ENCODE peak calls at places on chromosomes 7 and 10, in eight cellular contexts. M, E, R, Y, L, Q, B and X are unnamed samples.

GRCh38 chr7:31073486-31074383 is 21.6 kb downstream of the ADCYAP1R1 start:
- DNase-seq in B (peak; percentile 64), Q (no peak), Y (no peak), M (no peak), R (no peak), L (no peak), E (no peak), X (no peak)

GRCh38 chr10:74587109-74587508 is 239.3 kb upstream of the KAT6B start:
- DNase-seq in L (no peak), Q (no peak), B (no peak), M (no peak), Y (no peak), E (no peak), R (no peak), X (no peak)

GRCh38 chr7:16912540-16912939 is 30.8 kb upstream of the AGR3 start:
- DNase-seq in Q (no peak), M (no peak), R (no peak), E (no peak), L (no peak), Y (no peak), B (no peak), X (no peak)

GRCh38 chr7:131244259-131244852 is 83.3 kb upstream of the MKLN1 start:
- DNase-seq in E (no peak), Y (no peak), L (no peak), Q (no peak), R (no peak), B (peak; percentile 95), M (peak; percentile 86), X (no peak)

GRCh38 chr10:22460101-22460500 is 114.8 kb downstream of the SPAG6 start:
- DNase-seq in M (no peak), E (no peak), Q (no peak), R (no peak), B (no peak), L (no peak), Y (no peak), X (no peak)

GRCh38 chr10:123642697-123643096 is 23.5 kb upstream of the GPR26 start:
- DNase-seq in R (no peak), Y (no peak), L (no peak), B (no peak), E (no peak), Q (no peak), M (no peak), X (no peak)

GRCh38 chr7:137879357-137880158 is 32.8 kb upstream of the DGKI start:
- DNase-seq in M (no peak), E (no peak), Y (peak; percentile 69), R (no peak), L (no peak), B (peak; percentile 65), Q (no peak), X (no peak)

GRCh38 chr10:133292919-133293809 is 15.5 kb downstream of the TUBGCP2 start:
- DNase-seq in R (no peak), M (peak; percentile 9), Q (no peak), L (no peak), B (peak; percentile 94), E (no peak), Y (no peak), X (no peak)

GRCh38 chr10:10489765-10490164 is 527.9 kb upstream of the CELF2 start:
- DNase-seq in M (no peak), L (no peak), B (no peak), E (no peak), Y (no peak), Q (no peak), R (no peak), X (no peak)

GRCh38 chr7:117895271-117895670 is 22.0 kb upstream of the CTTNBP2 start:
- DNase-seq in B (no peak), M (no peak), Q (no peak), E (no peak), R (no peak), L (no peak), Y (no peak), X (no peak)

GRCh38 chr10:15515207-15515606 is 144.1 kb upstream of the FAM171A1 start:
- DNase-seq in Y (no peak), Q (no peak), B (no peak), L (no peak), R (no peak), E (no peak), M (peak; percentile 16), X (no peak)

GRCh38 chr10:62817120-62817762 is 1.1 kb upstream of the EGR2 start:
- DNase-seq in Y (peak; percentile 68), L (no peak), E (no peak), Q (peak; percentile 55), B (peak; percentile 26), M (no peak), R (peak; percentile 38), X (no peak)

GRCh38 chr10:63713191-63714144 is 192.3 kb downstream of the REEP3 start:
- DNase-seq in R (no peak), Q (no peak), Y (no peak), L (no peak), E (peak; percentile 68), M (no peak), B (no peak), X (no peak)

GRCh38 chr7:101644879-101645278 is 15.8 kb upstream of the MYL10 start:
- DNase-seq in E (no peak), Y (no peak), L (no peak), R (no peak), Q (no peak), M (no peak), B (no peak), X (no peak)

GRCh38 chr10:28915989-28916588 is 238.8 kb downstream of the BAMBI start:
- DNase-seq in L (no peak), M (no peak), B (no peak), Y (no peak), R (no peak), E (no peak), Q (no peak), X (no peak)

GRCh38 chr7:28381466-28381865 is 30.9 kb upstream of the CREB5 start:
- DNase-seq in E (no peak), M (no peak), Y (no peak), L (no peak), Q (no peak), R (no peak), B (no peak), X (no peak)

GRCh38 chr10:124225029-124225467 is 131.7 kb upstream of the CHST15 start:
- DNase-seq in R (no peak), M (no peak), L (peak; percentile 63), E (no peak), B (no peak), Q (no peak), Y (no peak), X (no peak)

GRCh38 chr10:33165911-33166310 is 168.6 kb downstream of the NRP1 start:
- DNase-seq in M (no peak), E (no peak), R (no peak), B (no peak), Y (no peak), L (no peak), Q (no peak), X (no peak)

GRCh38 chr10:124557167-124557566 is 95.5 kb downstream of the LHPP start:
- DNase-seq in Q (no peak), B (no peak), E (no peak), R (no peak), Y (no peak), M (no peak), L (no peak), X (no peak)

GRCh38 chr10:112700401-112700800 is 249.6 kb upstream of the TCF7L2 start:
- DNase-seq in B (no peak), E (no peak), Y (no peak), L (no peak), R (no peak), M (no peak), Q (no peak), X (no peak)

GRCh38 chr7:128890306-128891109 is 20.0 kb downstream of the KCP start:
- DNase-seq in L (no peak), E (no peak), Q (no peak), B (no peak), M (no peak), Y (no peak), R (no peak), X (no peak)

GRCh38 chr7:15461576-15461975 is 100.2 kb downstream of the AGMO start:
- DNase-seq in E (no peak), Q (no peak), Y (no peak), L (no peak), M (peak; percentile 77), R (no peak), B (peak; percentile 94), X (no peak)

GRCh38 chr7:81780914-81781693 is 11.3 kb upstream of the HGF start:
- DNase-seq in B (no peak), M (no peak), Q (no peak), L (no peak), E (peak; percentile 65), R (no peak), Y (no peak), X (no peak)

GRCh38 chr7:21902240-21902639 is 43.5 kb downstream of the CDCA7L start:
- DNase-seq in E (no peak), M (no peak), B (peak; percentile 82), Q (no peak), L (no peak), Y (no peak), R (no peak), X (no peak)

GRCh38 chr7:117777335-117778150 is 95.7 kb downstream of the CTTNBP2 start:
- DNase-seq in R (no peak), Q (no peak), L (no peak), E (peak; percentile 77), Y (no peak), M (no peak), B (no peak), X (no peak)

GRCh38 chr10:97849491-97850402 is at the start of gene GOLGA7B:
- DNase-seq in M (no peak), B (no peak), Q (peak; percentile 71), E (peak; percentile 40), Y (peak; percentile 75), L (peak; percentile 47), R (peak; percentile 23), X (peak; percentile 42)

GRCh38 chr7:48255046-48255445 is 83.8 kb downstream of the ABCA13 start:
- DNase-seq in B (peak; percentile 47), M (no peak), Q (no peak), E (no peak), R (no peak), L (no peak), Y (no peak), X (no peak)

GRCh38 chr10:126469692-126470091 is 81.4 kb upstream of the ADAM12 start:
- DNase-seq in E (no peak), L (no peak), B (no peak), Y (no peak), M (no peak), Q (no peak), R (no peak), X (no peak)

GRCh38 chr10:9992656-9993055 is 1025.0 kb upstream of the CELF2 start:
- DNase-seq in B (no peak), M (no peak), E (no peak), R (no peak), L (no peak), Y (no peak), Q (no peak), X (no peak)

GRCh38 chr7:116955340-116955739 is 2.0 kb downstream of the ST7 start:
- DNase-seq in M (no peak), Y (no peak), R (no peak), B (no peak), L (no peak), E (no peak), Q (no peak), X (no peak)

GRCh38 chr10:72170263-72170662 is 45.5 kb upstream of the ANAPC16 start:
- DNase-seq in B (no peak), M (no peak), E (no peak), L (no peak), Q (no peak), R (no peak), Y (no peak), X (no peak)

GRCh38 chr10:86295351-86295750 is 71.2 kb downstream of the GRID1 start:
- DNase-seq in Q (no peak), M (no peak), E (no peak), Y (no peak), R (no peak), B (no peak), L (no peak), X (no peak)

GRCh38 chr10:96578022-96578421 is 8.8 kb downstream of the TM9SF3 start:
- DNase-seq in B (no peak), L (no peak), M (no peak), Y (no peak), R (no peak), Q (no peak), E (no peak), X (no peak)

GRCh38 chr7:131108212-131108980 is 219.3 kb upstream of the MKLN1 start:
- DNase-seq in R (no peak), Q (peak; percentile 66), M (no peak), L (peak; percentile 67), Y (peak; percentile 70), E (no peak), B (peak; percentile 21), X (no peak)